ENCODE peak calls at places on chromosomes 16 and 17, in seven cellular contexts. One of them, this sample, is unnamed.

GRCh38 chr17:34241062-34241461 is 14.0 kb upstream of the CCL2 start:
- DNase-seq in AG10803: peak; percentile 37
- DNase-seq in fibroblast of the conjunctiva: no peak
- DNase-seq in midbrain: peak; percentile 36
- DNase-seq in stimulated activated CD8-positive, alpha-beta memory T cell treated with anti-CD3 and anti-CD28 coated beads, Interleukin-15, amount 100 ng/mL, for 48 hours: no peak
- DNase-seq in ovary: peak; percentile 44
- DNase-seq in CD4-positive, CD25-positive, alpha-beta regulatory T cell: no peak
- DNase-seq in this sample: peak; percentile 85

GRCh38 chr16:4544483-4544882 is 5.9 kb upstream of the CDIP1 start:
- DNase-seq in AG10803: no peak
- DNase-seq in fibroblast of the conjunctiva: no peak
- DNase-seq in midbrain: no peak
- DNase-seq in stimulated activated CD8-positive, alpha-beta memory T cell treated with anti-CD3 and anti-CD28 coated beads, Interleukin-15, amount 100 ng/mL, for 48 hours: no peak
- DNase-seq in ovary: no peak
- DNase-seq in CD4-positive, CD25-positive, alpha-beta regulatory T cell: no peak
- DNase-seq in this sample: no peak

GRCh38 chr16:1466968-1467521 is 7.8 kb downstream of the CLCN7 start:
- DNase-seq in AG10803: no peak
- DNase-seq in fibroblast of the conjunctiva: no peak
- DNase-seq in midbrain: no peak
- DNase-seq in stimulated activated CD8-positive, alpha-beta memory T cell treated with anti-CD3 and anti-CD28 coated beads, Interleukin-15, amount 100 ng/mL, for 48 hours: no peak
- DNase-seq in ovary: no peak
- DNase-seq in CD4-positive, CD25-positive, alpha-beta regulatory T cell: no peak
- DNase-seq in this sample: no peak

GRCh38 chr16:68372806-68373205 is 62.0 kb downstream of the PRMT7 start:
- DNase-seq in AG10803: no peak
- DNase-seq in fibroblast of the conjunctiva: no peak
- DNase-seq in midbrain: no peak
- DNase-seq in stimulated activated CD8-positive, alpha-beta memory T cell treated with anti-CD3 and anti-CD28 coated beads, Interleukin-15, amount 100 ng/mL, for 48 hours: no peak
- DNase-seq in ovary: no peak
- DNase-seq in CD4-positive, CD25-positive, alpha-beta regulatory T cell: no peak
- DNase-seq in this sample: no peak

GRCh38 chr17:69857412-69857835 is 217.6 kb upstream of the KCNJ16 start:
- DNase-seq in AG10803: peak; percentile 93
- DNase-seq in fibroblast of the conjunctiva: peak; percentile 91
- DNase-seq in midbrain: no peak
- DNase-seq in stimulated activated CD8-positive, alpha-beta memory T cell treated with anti-CD3 and anti-CD28 coated beads, Interleukin-15, amount 100 ng/mL, for 48 hours: no peak
- DNase-seq in ovary: no peak
- DNase-seq in CD4-positive, CD25-positive, alpha-beta regulatory T cell: no peak
- DNase-seq in this sample: no peak

GRCh38 chr17:4005296-4006164 is 41.3 kb upstream of the ATP2A3 start:
- DNase-seq in AG10803: no peak
- DNase-seq in fibroblast of the conjunctiva: no peak
- DNase-seq in midbrain: no peak
- DNase-seq in stimulated activated CD8-positive, alpha-beta memory T cell treated with anti-CD3 and anti-CD28 coated beads, Interleukin-15, amount 100 ng/mL, for 48 hours: no peak
- DNase-seq in ovary: no peak
- DNase-seq in CD4-positive, CD25-positive, alpha-beta regulatory T cell: no peak
- DNase-seq in this sample: no peak

GRCh38 chr16:70738083-70738977 is 52.5 kb upstream of the MTSS2 start:
- DNase-seq in AG10803: peak; percentile 92
- DNase-seq in fibroblast of the conjunctiva: peak; percentile 84
- DNase-seq in midbrain: peak; percentile 41
- DNase-seq in stimulated activated CD8-positive, alpha-beta memory T cell treated with anti-CD3 and anti-CD28 coated beads, Interleukin-15, amount 100 ng/mL, for 48 hours: no peak
- DNase-seq in ovary: peak; percentile 64
- DNase-seq in CD4-positive, CD25-positive, alpha-beta regulatory T cell: peak; percentile 45
- DNase-seq in this sample: peak; percentile 94

GRCh38 chr16:3508736-3509135 is 7.9 kb downstream of the CLUAP1 start:
- DNase-seq in AG10803: no peak
- DNase-seq in fibroblast of the conjunctiva: no peak
- DNase-seq in midbrain: no peak
- DNase-seq in stimulated activated CD8-positive, alpha-beta memory T cell treated with anti-CD3 and anti-CD28 coated beads, Interleukin-15, amount 100 ng/mL, for 48 hours: no peak
- DNase-seq in ovary: peak; percentile 18
- DNase-seq in CD4-positive, CD25-positive, alpha-beta regulatory T cell: no peak
- DNase-seq in this sample: peak; percentile 27

GRCh38 chr17:4559139-4559791 is 1.1 kb downstream of the GGT6 start:
- DNase-seq in AG10803: no peak
- DNase-seq in fibroblast of the conjunctiva: no peak
- DNase-seq in midbrain: no peak
- DNase-seq in stimulated activated CD8-positive, alpha-beta memory T cell treated with anti-CD3 and anti-CD28 coated beads, Interleukin-15, amount 100 ng/mL, for 48 hours: no peak
- DNase-seq in ovary: peak; percentile 46
- DNase-seq in CD4-positive, CD25-positive, alpha-beta regulatory T cell: no peak
- DNase-seq in this sample: peak; percentile 61

GRCh38 chr16:1723450-1724147 is 17.6 kb downstream of the MAPK8IP3 start:
- DNase-seq in AG10803: peak; percentile 22
- DNase-seq in fibroblast of the conjunctiva: no peak
- DNase-seq in midbrain: peak; percentile 28
- DNase-seq in stimulated activated CD8-positive, alpha-beta memory T cell treated with anti-CD3 and anti-CD28 coated beads, Interleukin-15, amount 100 ng/mL, for 48 hours: no peak
- DNase-seq in ovary: no peak
- DNase-seq in CD4-positive, CD25-positive, alpha-beta regulatory T cell: peak; percentile 35
- DNase-seq in this sample: no peak

GRCh38 chr17:76956846-76957540 is 88.8 kb downstream of the MGAT5B start:
- DNase-seq in AG10803: no peak
- DNase-seq in fibroblast of the conjunctiva: no peak
- DNase-seq in midbrain: no peak
- DNase-seq in stimulated activated CD8-positive, alpha-beta memory T cell treated with anti-CD3 and anti-CD28 coated beads, Interleukin-15, amount 100 ng/mL, for 48 hours: no peak
- DNase-seq in ovary: no peak
- DNase-seq in CD4-positive, CD25-positive, alpha-beta regulatory T cell: no peak
- DNase-seq in this sample: no peak

GRCh38 chr16:27639588-27640276 is 89.8 kb downstream of the KATNIP start:
- DNase-seq in AG10803: peak; percentile 50
- DNase-seq in fibroblast of the conjunctiva: peak; percentile 47
- DNase-seq in midbrain: peak; percentile 51
- DNase-seq in stimulated activated CD8-positive, alpha-beta memory T cell treated with anti-CD3 and anti-CD28 coated beads, Interleukin-15, amount 100 ng/mL, for 48 hours: no peak
- DNase-seq in ovary: no peak
- DNase-seq in CD4-positive, CD25-positive, alpha-beta regulatory T cell: peak; percentile 56
- DNase-seq in this sample: no peak

GRCh38 chr17:44132275-44132821 is 8.9 kb upstream of the HDAC5 start:
- DNase-seq in AG10803: no peak
- DNase-seq in fibroblast of the conjunctiva: no peak
- DNase-seq in midbrain: no peak
- DNase-seq in stimulated activated CD8-positive, alpha-beta memory T cell treated with anti-CD3 and anti-CD28 coated beads, Interleukin-15, amount 100 ng/mL, for 48 hours: no peak
- DNase-seq in ovary: no peak
- DNase-seq in CD4-positive, CD25-positive, alpha-beta regulatory T cell: no peak
- DNase-seq in this sample: no peak

GRCh38 chr16:66853261-66854139 is 9.3 kb downstream of the CA7 start:
- DNase-seq in AG10803: no peak
- DNase-seq in fibroblast of the conjunctiva: no peak
- DNase-seq in midbrain: no peak
- DNase-seq in stimulated activated CD8-positive, alpha-beta memory T cell treated with anti-CD3 and anti-CD28 coated beads, Interleukin-15, amount 100 ng/mL, for 48 hours: no peak
- DNase-seq in ovary: no peak
- DNase-seq in CD4-positive, CD25-positive, alpha-beta regulatory T cell: no peak
- DNase-seq in this sample: no peak

GRCh38 chr16:56192971-56193936 is 2.0 kb downstream of the GNAO1 start:
- DNase-seq in AG10803: no peak
- DNase-seq in fibroblast of the conjunctiva: no peak
- DNase-seq in midbrain: no peak
- DNase-seq in stimulated activated CD8-positive, alpha-beta memory T cell treated with anti-CD3 and anti-CD28 coated beads, Interleukin-15, amount 100 ng/mL, for 48 hours: no peak
- DNase-seq in ovary: no peak
- DNase-seq in CD4-positive, CD25-positive, alpha-beta regulatory T cell: no peak
- DNase-seq in this sample: no peak

This sample was measured in sigmoid colon.